ENCODE peak calls at places on chromosome 2, in seven cellular contexts. K is HCT116; E is NCI-H2081 treated with DMSO at 0.1 percent for 48 hours; V is heart left ventricle; R is T-helper 1 cell; L is stimulated activated CD8-positive, alpha-beta memory T cell treated with anti-CD3 and anti-CD28 coated beads, Interleukin-4, amount 100 ng/mL, for 24 hours; N is NAMALWA. S is an unnamed sample.

GRCh38 chr2:236685361-236685760 is 115.7 kb downstream of the ACKR3 start:
- DNase-seq in K (no peak), E (no peak), V (no peak), R (no peak), L (no peak), N (no peak), S (no peak)

GRCh38 chr2:187136646-187137045 is 287.7 kb upstream of the ZSWIM2 start:
- DNase-seq in K (no peak), E (no peak), V (no peak), R (no peak), L (no peak), N (no peak), S (no peak)

GRCh38 chr2:60352491-60353405 is 200.7 kb downstream of the BCL11A start:
- DNase-seq in K (no peak), E (no peak), V (no peak), R (no peak), L (no peak), N (peak; percentile 84), S (no peak)

GRCh38 chr2:168565112-168565511 is 109.0 kb downstream of the CERS6 start:
- DNase-seq in K (no peak), E (no peak), V (no peak), R (no peak), L (no peak), N (no peak), S (no peak)

GRCh38 chr2:241072151-241072550 is 29.9 kb downstream of the MTERF4 start:
- DNase-seq in K (no peak), E (no peak), V (no peak), R (no peak), L (no peak), N (no peak), S (no peak)

GRCh38 chr2:53609561-53609960 is 158.0 kb upstream of the CHAC2 start:
- DNase-seq in K (no peak), E (no peak), V (no peak), R (no peak), L (no peak), N (no peak), S (no peak)

GRCh38 chr2:95359035-95359434 is 43.5 kb upstream of the FAHD2A start:
- DNase-seq in K (no peak), E (no peak), V (no peak), R (no peak), L (no peak), N (no peak), S (no peak)

GRCh38 chr2:37326285-37326684 is 1.7 kb upstream of the PRKD3 start:
- DNase-seq in K (no peak), E (no peak), V (no peak), R (no peak), L (no peak), N (no peak), S (no peak)

GRCh38 chr2:9097871-9098270 is 94.4 kb upstream of the MBOAT2 start:
- DNase-seq in K (no peak), E (no peak), V (no peak), R (no peak), L (no peak), N (no peak), S (no peak)

GRCh38 chr2:38610851-38611801 is 8.4 kb upstream of the HNRNPLL start:
- DNase-seq in K (no peak), E (no peak), V (no peak), R (no peak), L (no peak), N (no peak), S (no peak)

GRCh38 chr2:2191110-2191707 is 139.9 kb downstream of the MYT1L start:
- DNase-seq in K (no peak), E (no peak), V (no peak), R (no peak), L (no peak), N (no peak), S (no peak)

GRCh38 chr2:231781798-231782726 is 980 bp upstream of the PDE6D start:
- DNase-seq in K (peak; percentile 10), E (no peak), V (no peak), R (no peak), L (no peak), N (peak; percentile 85), S (peak; percentile 5)

GRCh38 chr2:8639122-8639635 is 42.7 kb upstream of the ID2 start:
- DNase-seq in K (no peak), E (no peak), V (no peak), R (no peak), L (no peak), N (no peak), S (no peak)

GRCh38 chr2:239548491-239548890 is 147.7 kb upstream of the HDAC4 start:
- DNase-seq in K (no peak), E (no peak), V (peak; percentile 35), R (no peak), L (peak; percentile 56), N (no peak), S (peak; percentile 9)

GRCh38 chr2:196433116-196433515 is 206.4 kb upstream of the CCDC150 start:
- DNase-seq in K (no peak), E (no peak), V (no peak), R (no peak), L (no peak), N (no peak), S (no peak)

GRCh38 chr2:15654727-15655073 is 63.0 kb downstream of the DDX1 start:
- DNase-seq in K (no peak), E (no peak), V (no peak), R (no peak), L (no peak), N (no peak), S (no peak)

GRCh38 chr2:42424033-42424432 is 63.0 kb upstream of the COX7A2L start:
- DNase-seq in K (no peak), E (no peak), V (no peak), R (no peak), L (no peak), N (no peak), S (no peak)

GRCh38 chr2:16069663-16069932 is 129.2 kb downstream of the MYCN start:
- DNase-seq in K (no peak), E (no peak), V (no peak), R (no peak), L (no peak), N (no peak), S (no peak)

GRCh38 chr2:30335981-30336538 is 104.7 kb downstream of the LBH start:
- DNase-seq in K (no peak), E (no peak), V (no peak), R (no peak), L (no peak), N (no peak), S (no peak)

GRCh38 chr2:112005391-112006075 is 49.5 kb upstream of the TMEM87B start:
- DNase-seq in K (no peak), E (no peak), V (no peak), R (no peak), L (no peak), N (no peak), S (no peak)

GRCh38 chr2:157901325-157901724 is 25.2 kb upstream of the ACVR1 start:
- DNase-seq in K (no peak), E (no peak), V (no peak), R (no peak), L (no peak), N (no peak), S (no peak)

GRCh38 chr2:117127680-117128079 is 686.8 kb upstream of the DDX18 start:
- DNase-seq in K (no peak), E (no peak), V (no peak), R (no peak), L (no peak), N (no peak), S (no peak)

GRCh38 chr2:200728630-200729029 is 83.1 kb upstream of the BZW1 start:
- DNase-seq in K (no peak), E (no peak), V (no peak), R (no peak), L (no peak), N (no peak), S (no peak)

GRCh38 chr2:129881786-129882396 is 97.6 kb upstream of the RAB6C start:
- DNase-seq in K (no peak), E (no peak), V (no peak), R (no peak), L (no peak), N (no peak), S (no peak)

GRCh38 chr2:153386481-153386891 is 92.1 kb downstream of the RPRM start:
- DNase-seq in K (no peak), E (no peak), V (no peak), R (no peak), L (no peak), N (no peak), S (no peak)

GRCh38 chr2:16012626-16013501 is 72.5 kb downstream of the MYCN start:
- DNase-seq in K (no peak), E (no peak), V (no peak), R (no peak), L (no peak), N (no peak), S (no peak)

GRCh38 chr2:60818272-60818671 is 62.2 kb downstream of the PAPOLG start:
- DNase-seq in K (no peak), E (no peak), V (no peak), R (no peak), L (peak; percentile 26), N (peak; percentile 48), S (no peak)

GRCh38 chr2:96770451-96770850 is 9.7 kb downstream of the CNNM4 start:
- DNase-seq in K (no peak), E (no peak), V (no peak), R (no peak), L (no peak), N (no peak), S (no peak)

GRCh38 chr2:233764761-233765160 is 4.7 kb downstream of the UGT1A1 start:
- DNase-seq in K (no peak), E (no peak), V (no peak), R (no peak), L (no peak), N (no peak), S (no peak)